ENCODE peak calls at places on chromosomes 3 and 15, in four cellular contexts. P is sigmoid colon, F is bronchial epithelial cell, G is stomach. D is an unnamed sample.

GRCh38 chr3:107272471-107272870 is 104.8 kb upstream of the CCDC54 start:
- DNase-seq in P (no peak), F (peak; percentile 52), G (no peak), D (no peak)

GRCh38 chr3:55622116-55622515 is 135.0 kb upstream of the WNT5A start:
- DNase-seq in P (no peak), F (peak; percentile 52), G (no peak), D (no peak)

GRCh38 chr3:18222686-18223085 is 202.5 kb downstream of the SATB1 start:
- DNase-seq in P (no peak), F (no peak), G (no peak), D (no peak)

GRCh38 chr3:98326036-98326435 is 27.6 kb upstream of the OR5K4 start:
- DNase-seq in P (no peak), F (no peak), G (no peak), D (no peak)

GRCh38 chr15:67049351-67050044 is 15.9 kb upstream of the SMAD3 start:
- DNase-seq in P (peak; percentile 46), F (peak; percentile 93), G (no peak), D (peak; percentile 58)

GRCh38 chr3:117719316-117719926 is 1009.8 kb downstream of the TUSC7 start:
- DNase-seq in P (no peak), F (peak; percentile 22), G (no peak), D (peak; percentile 39)

GRCh38 chr3:70360985-70361384 is 48.5 kb upstream of the MDFIC2 start:
- DNase-seq in P (no peak), F (peak; percentile 71), G (no peak), D (peak; percentile 27)

GRCh38 chr15:74400915-74401757 is 32.6 kb downstream of the SEMA7A start:
- DNase-seq in P (no peak), F (peak; percentile 74), G (no peak), D (no peak)

GRCh38 chr15:29670945-29671307 is 151.3 kb downstream of the TJP1 start:
- DNase-seq in P (no peak), F (peak; percentile 97), G (peak; percentile 89), D (peak; percentile 81)

GRCh38 chr3:97579365-97579764 is 185.2 kb upstream of the ARL6 start:
- DNase-seq in P (no peak), F (peak; percentile 76), G (no peak), D (no peak)

GRCh38 chr3:151316267-151316991 is at the start of gene GPR87:
- DNase-seq in P (no peak), F (peak; percentile 98), G (no peak), D (no peak)

GRCh38 chr15:28096720-28097431 is 2.2 kb downstream of the OCA2 start:
- DNase-seq in P (peak; percentile 58), F (no peak), G (no peak), D (no peak)

GRCh38 chr3:137761563-137762503 is 2.3 kb upstream of the SOX14 start:
- DNase-seq in P (no peak), F (no peak), G (no peak), D (no peak)

GRCh38 chr15:27410986-27411385 is 440.0 kb downstream of the GABRG3 start:
- DNase-seq in P (no peak), F (no peak), G (no peak), D (no peak)

GRCh38 chr3:136247436-136247835 is 2.7 kb upstream of the PCCB start:
- DNase-seq in P (no peak), F (no peak), G (no peak), D (no peak)

GRCh38 chr3:27570421-27571106 is 86.4 kb upstream of the SLC4A7 start:
- DNase-seq in P (no peak), F (no peak), G (no peak), D (no peak)

GRCh38 chr3:184526158-184526483 is 35.5 kb upstream of the EPHB3 start:
- DNase-seq in P (no peak), F (no peak), G (no peak), D (no peak)

GRCh38 chr3:71395927-71396695 is 187.4 kb downstream of the FOXP1 start:
- DNase-seq in P (no peak), F (peak; percentile 50), G (no peak), D (peak; percentile 78)

GRCh38 chr3:189298469-189299375 is 127.0 kb downstream of the TPRG1 start:
- DNase-seq in P (no peak), F (peak; percentile 92), G (no peak), D (no peak)

GRCh38 chr3:77815467-77815866 is 775.6 kb downstream of the ROBO2 start:
- DNase-seq in P (no peak), F (peak; percentile 8), G (no peak), D (no peak)

GRCh38 chr15:37096878-37097568 is 3.3 kb downstream of the MEIS2 start:
- DNase-seq in P (no peak), F (no peak), G (no peak), D (no peak)

GRCh38 chr3:171890398-171890797 is 47.2 kb downstream of the TMEM212 start:
- DNase-seq in P (no peak), F (no peak), G (no peak), D (no peak)

GRCh38 chr3:57605683-57606082 is 8.5 kb upstream of the ARF4 start:
- DNase-seq in P (no peak), F (no peak), G (no peak), D (no peak)
- TF ChIP-seq CTCF in P (no peak), F (no peak), G (no peak), D (no peak)

GRCh38 chr3:50297896-50298725 is 1.1 kb downstream of the HYAL3 start:
- DNase-seq in P (peak; percentile 71), F (no peak), G (no peak), D (no peak)
- TF ChIP-seq CTCF in P (no peak), F (peak; percentile 29), G (no peak), D (no peak)

GRCh38 chr15:88467935-88468528 is 524 bp downstream of the MRPS11 start:
- DNase-seq in P (no peak), F (peak; percentile 18), G (no peak), D (peak; percentile 22)
- TF ChIP-seq CTCF in P (no peak), F (peak; percentile 42), G (no peak), D (peak; percentile 44)

GRCh38 chr15:91863621-91864255 is 10.2 kb downstream of the SLCO3A1 start:
- DNase-seq in P (no peak), F (no peak), G (no peak), D (no peak)
- TF ChIP-seq CTCF in P (no peak), F (no peak), G (no peak), D (no peak)

GRCh38 chr3:38738630-38739395 is 77.2 kb downstream of the SCN10A start:
- DNase-seq in P (no peak), F (peak; percentile 38), G (no peak), D (peak; percentile 67)
- TF ChIP-seq CTCF in P (no peak), F (peak; percentile 69), G (no peak), D (peak; percentile 93)

GRCh38 chr15:49521802-49522201 is 98.8 kb downstream of the FGF7 start:
- DNase-seq in P (no peak), F (peak; percentile 41), G (no peak), D (no peak)
- TF ChIP-seq CTCF in P (no peak), F (peak; percentile 26), G (no peak), D (no peak)

DNA sequence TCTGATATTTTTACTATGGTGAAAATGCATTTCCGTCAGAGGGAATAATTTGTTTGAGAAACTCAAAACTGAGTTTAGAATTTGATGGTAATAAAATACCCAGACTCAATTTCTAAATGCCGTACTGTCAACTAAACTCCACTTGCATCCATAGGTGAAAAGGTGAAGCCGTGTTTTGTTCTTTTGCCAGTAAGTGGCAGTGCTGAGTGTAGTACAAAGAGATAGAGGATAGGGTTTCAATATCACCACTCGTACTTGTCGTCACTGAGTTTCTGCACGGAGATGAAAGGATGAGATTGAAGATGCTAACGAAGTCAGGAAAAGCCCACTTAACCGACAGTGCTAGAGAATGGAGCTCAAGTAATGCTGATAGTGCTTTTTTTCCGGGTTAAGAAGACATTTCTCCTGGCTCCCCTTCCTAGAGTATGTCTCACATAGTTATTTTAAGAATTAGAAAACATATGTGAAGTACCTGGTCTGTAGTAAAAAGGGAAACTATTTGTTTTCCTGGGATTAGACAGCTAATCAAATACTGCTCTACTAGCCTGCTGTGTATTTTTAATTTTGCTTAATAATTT is 345.1 kb downstream of the IL5RA start:
- DNase-seq in P (no peak), F (peak; percentile 4), G (no peak), D (peak; percentile 65)
- TF ChIP-seq CTCF in P (no peak), F (peak; percentile 5), G (no peak), D (no peak)